ENCODE peak calls at places on chromosomes 7 and 10, in five cellular contexts. H is mesothelial cell of epicardium, V is IMR-90, I is fibroblast of pulmonary artery, F is SK-N-SH. L is an unnamed sample.

GRCh38 chr7:44103566-44103940 is 592 bp upstream of the AEBP1 start:
- DNase-seq in H (no peak), V (no peak), I (no peak), F (no peak), L (no peak)

GRCh38 chr10:91434041-91434440 is 23.9 kb downstream of the HECTD2 start:
- DNase-seq in H (no peak), V (peak), I (peak), F (no peak), L (no peak)

GRCh38 chr7:930975-931758 is 23.3 kb downstream of the ADAP1 start:
- DNase-seq in H (no peak), V (no peak), I (no peak), F (no peak), L (no peak)

GRCh38 chr10:49135575-49136313 is 1.9 kb upstream of the FAM170B start:
- DNase-seq in H (no peak), V (peak), I (peak), F (no peak), L (no peak)

GRCh38 chr7:100604078-100604975 is 2.2 kb downstream of the PCOLCE start:
- DNase-seq in H (peak), V (peak), I (peak), F (peak), L (peak)

GRCh38 chr10:125407000-125407502 is 246.7 kb upstream of the CTBP2 start:
- DNase-seq in H (no peak), V (peak), I (no peak), F (no peak), L (no peak)

GRCh38 chr10:101961591-101962498 is 94.1 kb downstream of the ARMH3 start:
- DNase-seq in H (no peak), V (peak), I (peak), F (no peak), L (no peak)

GRCh38 chr10:20407421-20407820 is 489.7 kb downstream of the NEBL start:
- DNase-seq in H (no peak), V (no peak), I (no peak), F (no peak), L (no peak)

GRCh38 chr10:48448796-48449195 is 142.3 kb downstream of the MAPK8 start:
- DNase-seq in H (no peak), V (peak), I (peak), F (no peak), L (no peak)

GRCh38 chr10:63711866-63712716 is 190.9 kb downstream of the REEP3 start:
- DNase-seq in H (no peak), V (peak), I (peak), F (peak), L (peak)

GRCh38 chr7:33917661-33918060 is 12.3 kb downstream of the BMPER start:
- DNase-seq in H (no peak), V (no peak), I (no peak), F (no peak), L (no peak)

GRCh38 chr10:50653758-50654157 is 30.0 kb upstream of the SGMS1 start:
- DNase-seq in H (no peak), V (no peak), I (no peak), F (no peak), L (no peak)

GRCh38 chr7:410395-410910 is 109.2 kb downstream of the PDGFA start:
- DNase-seq in H (no peak), V (no peak), I (no peak), F (peak), L (no peak)

GRCh38 chr10:3179174-3179573 is 6.6 kb upstream of the PITRM1 start:
- DNase-seq in H (no peak), V (peak), I (peak), F (no peak), L (no peak)

GRCh38 chr10:43692051-43692825 is 43.6 kb upstream of the ZNF32 start:
- DNase-seq in H (no peak), V (peak), I (peak), F (no peak), L (no peak)

GRCh38 chr7:98556288-98556687 is 60.8 kb upstream of the NPTX2 start:
- DNase-seq in H (no peak), V (no peak), I (no peak), F (peak), L (no peak)

GRCh38 chr10:72015868-72016267 is 51.7 kb downstream of the CHST3 start:
- DNase-seq in H (no peak), V (no peak), I (no peak), F (no peak), L (no peak)

GRCh38 chr7:149773446-149774236 is at the start of gene ZNF467:
- DNase-seq in H (peak), V (no peak), I (peak), F (peak), L (no peak)

GRCh38 chr10:85490431-85490830 is 876.2 kb downstream of the GRID1 start:
- DNase-seq in H (no peak), V (no peak), I (no peak), F (no peak), L (no peak)

GRCh38 chr7:5586279-5586962 is 162.8 kb upstream of the TNRC18 start:
- DNase-seq in H (no peak), V (no peak), I (no peak), F (peak), L (no peak)

GRCh38 chr7:123070702-123071286 is 75.3 kb upstream of the TAS2R16 start:
- DNase-seq in H (no peak), V (no peak), I (peak), F (peak), L (peak)

GRCh38 chr10:101301111-101301731 is 52.7 kb upstream of the BTRC start:
- DNase-seq in H (no peak), V (peak), I (peak), F (no peak), L (peak)

GRCh38 chr7:26193432-26194206 is 6.9 kb downstream of the HNRNPA2B1 start:
- DNase-seq in H (no peak), V (no peak), I (no peak), F (no peak), L (no peak)

GRCh38 chr7:15397921-15398560 is 163.8 kb downstream of the AGMO start:
- DNase-seq in H (no peak), V (no peak), I (no peak), F (no peak), L (no peak)

GRCh38 chr10:70928140-70928539 is 39.8 kb upstream of the PCBD1 start:
- DNase-seq in H (no peak), V (no peak), I (no peak), F (no peak), L (no peak)

GRCh38 chr7:5693529-5693928 is 87.9 kb downstream of the RNF216 start:
- DNase-seq in H (no peak), V (peak), I (peak), F (no peak), L (no peak)

GRCh38 chr10:89643812-89644690 is 991 bp downstream of the PANK1 start:
- DNase-seq in H (peak), V (peak), I (peak), F (peak), L (peak)

GRCh38 chr7:142301923-142302550 is 44.2 kb upstream of the PRSS58 start:
- DNase-seq in H (no peak), V (no peak), I (no peak), F (peak), L (no peak)

GRCh38 chr7:604884-605531 is 85.4 kb upstream of the PDGFA start:
- DNase-seq in H (peak), V (no peak), I (peak), F (no peak), L (no peak)

GRCh38 chr10:116748041-116748440 is 5.7 kb upstream of the HSPA12A start:
- DNase-seq in H (no peak), V (peak), I (peak), F (no peak), L (no peak)

GRCh38 chr10:14545827-14546226 is 215.1 kb upstream of the FRMD4A start:
- DNase-seq in H (no peak), V (peak), I (peak), F (no peak), L (no peak)

GRCh38 chr10:98257961-98258360 is 10.0 kb downstream of the LOXL4 start:
- DNase-seq in H (no peak), V (no peak), I (no peak), F (no peak), L (no peak)

GRCh38 chr7:117124585-117125220 is 171.4 kb downstream of the ST7 start:
- DNase-seq in H (no peak), V (peak), I (peak), F (peak), L (peak)

GRCh38 chr7:46115410-46115809 is 194.3 kb upstream of the IGFBP3 start:
- DNase-seq in H (no peak), V (peak), I (no peak), F (no peak), L (no peak)